ENCODE peak calls at places on chromosomes 5 and 9, in seven cellular contexts. H is GM10248, O is omental fat pad, M is breast epithelium, P is HFFc6, T is GM13977, X is suprapubic skin. V is an unnamed sample.

GRCh38 chr5:22372376-22372775 is 480.8 kb downstream of the CDH12 start:
- DNase-seq in H (no peak), O (no peak), M (no peak), P (no peak), T (no peak), X (no peak), V (no peak)

GRCh38 chr9:104748359-104749031 is 1.0 kb downstream of the NIPSNAP3A start:
- DNase-seq in H (no peak), O (no peak), M (no peak), P (no peak), T (no peak), X (no peak), V (no peak)

GRCh38 chr9:112572416-112572815 is 85.8 kb downstream of the KIAA1958 start:
- DNase-seq in H (no peak), O (no peak), M (no peak), P (no peak), T (no peak), X (no peak), V (no peak)

GRCh38 chr9:133855802-133856592 is 117.8 kb upstream of the SARDH start:
- DNase-seq in H (no peak), O (no peak), M (no peak), P (no peak), T (no peak), X (no peak), V (no peak)

GRCh38 chr5:52853573-52854163 is 66.0 kb downstream of the ITGA1 start:
- DNase-seq in H (no peak), O (no peak), M (no peak), P (peak), T (no peak), X (no peak), V (no peak)

GRCh38 chr9:136454026-136454796 is 14.6 kb upstream of the INPP5E start:
- DNase-seq in H (no peak), O (no peak), M (no peak), P (no peak), T (no peak), X (no peak), V (no peak)

GRCh38 chr5:18745591-18745987 is 1111.3 kb downstream of the TAF11L14 start:
- DNase-seq in H (no peak), O (no peak), M (no peak), P (no peak), T (no peak), X (no peak), V (no peak)

GRCh38 chr9:111997831-111998230 is 101.2 kb downstream of the UGCG start:
- DNase-seq in H (no peak), O (no peak), M (no peak), P (no peak), T (no peak), X (no peak), V (no peak)

GRCh38 chr9:91120200-91120599 is 241.5 kb downstream of the AUH start:
- DNase-seq in H (no peak), O (no peak), M (no peak), P (no peak), T (no peak), X (no peak), V (no peak)

GRCh38 chr9:124411514-124412227 is 3.6 kb downstream of the PSMB7 start:
- DNase-seq in H (no peak), O (no peak), M (no peak), P (peak), T (no peak), X (no peak), V (no peak)

GRCh38 chr5:110727025-110727314 is 499 bp upstream of the TMEM232 start:
- DNase-seq in H (no peak), O (no peak), M (no peak), P (no peak), T (no peak), X (no peak), V (no peak)

GRCh38 chr5:68449380-68449779 is 233.8 kb downstream of the PIK3R1 start:
- DNase-seq in H (no peak), O (no peak), M (no peak), P (no peak), T (no peak), X (no peak), V (no peak)

GRCh38 chr5:321233-321725 is at the start of gene AHRR:
- DNase-seq in H (peak), O (no peak), M (no peak), P (peak), T (peak), X (peak), V (peak)

GRCh38 chr5:149584106-149584505 is 2.8 kb downstream of the ARHGEF37 start:
- DNase-seq in H (no peak), O (no peak), M (no peak), P (no peak), T (no peak), X (no peak), V (no peak)

GRCh38 chr5:38404667-38405276 is 146.4 kb downstream of the EGFLAM start:
- DNase-seq in H (no peak), O (no peak), M (no peak), P (no peak), T (no peak), X (no peak), V (no peak)

GRCh38 chr9:136952354-136952855 is 332 bp downstream of the LCN12 start:
- DNase-seq in H (no peak), O (no peak), M (no peak), P (no peak), T (no peak), X (no peak), V (no peak)

GRCh38 chr9:33104111-33104415 is 27.6 kb upstream of the SMU1 start:
- DNase-seq in H (no peak), O (no peak), M (no peak), P (no peak), T (no peak), X (no peak), V (no peak)

GRCh38 chr9:134620751-134621557 is 20.6 kb upstream of the COL5A1 start:
- DNase-seq in H (no peak), O (no peak), M (peak), P (no peak), T (no peak), X (peak), V (no peak)

GRCh38 chr5:132381614-132382013 is 12.1 kb downstream of the SLC22A5 start:
- DNase-seq in H (no peak), O (no peak), M (no peak), P (no peak), T (no peak), X (no peak), V (no peak)

GRCh38 chr9:27276182-27277030 is 20.5 kb downstream of the EQTN start:
- DNase-seq in H (peak), O (no peak), M (no peak), P (peak), T (peak), X (no peak), V (peak)

GRCh38 chr5:5331838-5332237 is 90.6 kb upstream of the ICE1 start:
- DNase-seq in H (no peak), O (no peak), M (no peak), P (no peak), T (no peak), X (no peak), V (no peak)

GRCh38 chr5:83157120-83157519 is 79.8 kb downstream of the XRCC4 start:
- DNase-seq in H (no peak), O (no peak), M (no peak), P (no peak), T (no peak), X (no peak), V (no peak)

GRCh38 chr5:124079062-124079461 is 567.1 kb downstream of the CSNK1G3 start:
- DNase-seq in H (no peak), O (no peak), M (no peak), P (no peak), T (no peak), X (no peak), V (no peak)

GRCh38 chr9:94806307-94806893 is 79.9 kb downstream of the AOPEP start:
- DNase-seq in H (no peak), O (no peak), M (no peak), P (peak), T (peak), X (no peak), V (no peak)

GRCh38 chr9:86413966-86414880 is 60.0 kb upstream of the TUT7 start:
- DNase-seq in H (peak), O (no peak), M (no peak), P (peak), T (peak), X (no peak), V (peak)

GRCh38 chr5:154523704-154524103 is 45.7 kb upstream of the HAND1 start:
- DNase-seq in H (no peak), O (no peak), M (no peak), P (peak), T (no peak), X (no peak), V (no peak)

GRCh38 chr5:178234753-178235599 is 2.4 kb upstream of the PHYKPL start:
- DNase-seq in H (peak), O (peak), M (no peak), P (peak), T (peak), X (peak), V (peak)
- TF ChIP-seq CTCF in H (peak), O (no peak), M (peak), P (peak), T (peak), X (no peak), V (peak)

GRCh38 chr5:89417515-89417914 is 534.5 kb upstream of the MEF2C start:
- DNase-seq in H (no peak), O (no peak), M (no peak), P (no peak), T (no peak), X (no peak), V (no peak)

GRCh38 chr5:89421035-89421434 is 538.1 kb upstream of the MEF2C start:
- DNase-seq in H (peak), O (no peak), M (no peak), P (no peak), T (peak), X (no peak), V (no peak)

GRCh38 chr5:89418821-89419085 is 535.8 kb upstream of the MEF2C start:
- DNase-seq in H (no peak), O (no peak), M (no peak), P (no peak), T (no peak), X (no peak), V (no peak)

GRCh38 chr5:89417990-89418820 is 535.2 kb upstream of the MEF2C start:
- DNase-seq in H (no peak), O (no peak), M (no peak), P (no peak), T (no peak), X (no peak), V (no peak)
- TF ChIP-seq CTCF in H (no peak), O (no peak), M (no peak), P (no peak), T (no peak), X (no peak), V (no peak)

DNA sequence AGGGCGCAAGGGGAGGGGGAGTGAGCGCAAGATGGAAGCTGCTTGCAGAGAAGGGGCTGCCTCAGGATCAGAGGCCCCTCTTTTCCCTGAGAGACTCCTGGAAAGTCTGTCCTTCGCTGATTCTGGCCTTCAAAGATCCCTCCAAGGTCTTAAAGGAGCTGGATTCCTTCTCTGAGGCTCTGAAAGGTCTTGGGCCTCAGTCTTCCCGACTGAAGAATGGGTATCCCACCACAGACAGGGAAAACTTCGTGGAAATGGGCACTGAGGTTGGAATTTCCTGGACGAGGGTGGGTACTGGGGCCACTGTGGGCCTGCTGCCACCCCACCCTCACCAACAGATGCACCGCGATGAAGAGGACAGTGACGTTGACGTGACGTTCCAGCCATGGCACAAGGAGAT is 3.1 kb downstream of the PTRH1 start:
- DNase-seq in H (no peak), O (no peak), M (no peak), P (no peak), T (no peak), X (no peak), V (no peak)
- TF ChIP-seq CTCF in H (no peak), O (no peak), M (no peak), P (no peak), T (no peak), X (no peak), V (no peak)

DNA sequence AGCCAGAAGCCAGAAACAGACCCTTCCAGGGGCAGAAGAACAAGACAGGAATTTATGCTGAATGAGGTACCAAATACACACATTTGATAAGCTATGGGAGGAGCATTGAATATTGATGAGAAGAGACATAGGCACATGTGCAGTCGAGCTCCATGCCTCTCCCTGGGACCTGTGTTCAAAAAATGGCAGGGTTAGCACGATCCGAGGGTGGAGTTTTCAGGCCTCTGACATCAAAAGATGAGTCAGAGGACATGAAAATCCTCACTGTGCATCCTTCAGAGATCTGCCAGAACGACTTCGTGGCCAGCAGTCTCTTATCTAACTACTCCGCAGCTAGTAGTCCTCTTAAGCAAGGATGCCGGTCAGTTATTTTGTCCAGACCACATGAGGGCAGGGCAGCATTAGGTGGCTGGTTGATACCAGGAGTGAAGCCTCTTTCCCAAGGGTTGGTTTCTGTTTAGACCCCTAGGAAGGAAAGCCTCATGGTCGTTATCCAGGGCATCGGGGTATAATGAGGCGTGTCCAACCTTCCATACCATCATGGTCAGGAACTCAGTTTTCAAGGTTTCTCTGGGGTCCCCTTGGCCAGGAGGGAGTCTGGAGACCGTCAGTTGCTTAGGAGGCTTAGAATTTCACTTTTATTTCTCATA is 11.6 kb upstream of the CMBL start:
- DNase-seq in H (no peak), O (no peak), M (no peak), P (no peak), T (no peak), X (no peak), V (no peak)
- TF ChIP-seq CTCF in H (no peak), O (no peak), M (no peak), P (no peak), T (no peak), X (no peak), V (no peak)

DNA sequence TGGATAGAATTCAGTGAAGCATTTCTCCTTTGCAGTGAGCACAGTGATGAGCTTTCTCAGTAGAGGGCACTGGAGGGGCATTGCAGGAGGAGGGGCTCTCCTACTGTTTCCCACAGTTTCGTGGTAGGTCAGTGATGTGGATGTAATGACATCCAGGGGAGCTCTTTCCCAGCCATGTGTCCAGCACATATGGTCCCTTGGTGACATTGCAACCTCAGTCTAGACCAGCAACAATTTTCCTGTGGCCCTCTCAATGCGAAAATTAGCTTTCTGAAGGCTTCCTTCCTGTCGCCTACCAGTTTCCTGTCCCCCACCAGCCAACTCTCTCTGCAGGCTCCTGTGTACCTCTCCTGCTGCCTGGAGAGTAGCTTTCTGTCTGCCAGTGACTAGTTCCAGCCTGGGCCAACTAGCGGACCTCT is 6.9 kb upstream of the PDCL start:
- DNase-seq in H (peak), O (no peak), M (no peak), P (no peak), T (peak), X (no peak), V (peak)
- TF ChIP-seq CTCF in H (peak), O (no peak), M (no peak), P (no peak), T (peak), X (no peak), V (peak)

GRCh38 chr5:127931396-127931795 is 152.2 kb upstream of the SLC12A2 start:
- DNase-seq in H (no peak), O (no peak), M (no peak), P (no peak), T (no peak), X (no peak), V (no peak)

GRCh38 chr5:127933348-127933747 is 150.2 kb upstream of the SLC12A2 start:
- DNase-seq in H (no peak), O (no peak), M (no peak), P (no peak), T (no peak), X (no peak), V (no peak)

GRCh38 chr5:127935398-127935797 is 148.2 kb upstream of the SLC12A2 start:
- DNase-seq in H (no peak), O (no peak), M (no peak), P (no peak), T (no peak), X (no peak), V (no peak)

GRCh38 chr5:127936439-127936972 is 147.1 kb upstream of the SLC12A2 start:
- DNase-seq in H (peak), O (no peak), M (no peak), P (no peak), T (peak), X (no peak), V (peak)

GRCh38 chr5:127934791-127935256 is 148.7 kb upstream of the SLC12A2 start:
- DNase-seq in H (no peak), O (no peak), M (no peak), P (peak), T (no peak), X (no peak), V (no peak)
- TF ChIP-seq CTCF in H (no peak), O (no peak), M (no peak), P (peak), T (no peak), X (no peak), V (no peak)